ENCODE peak calls at places on chromosomes 12 and 14, in four cellular contexts. G, W, O and Z are unnamed samples.

GRCh38 chr14:69570836-69571330 is 3.8 kb downstream of the CCDC177 start:
- DNase-seq in G (no peak), O (no peak), W (no peak), Z (no peak)

GRCh38 chr12:49331360-49332222 is 5.4 kb downstream of the C1QL4 start:
- DNase-seq in G (no peak), W (peak), O (peak), Z (peak)

GRCh38 chr14:52918486-52918885 is 32.4 kb downstream of the FERMT2 start:
- DNase-seq in W (no peak), O (no peak), G (peak), Z (peak)

GRCh38 chr12:131487379-131488129 is 223.3 kb upstream of the SFSWAP start:
- DNase-seq in G (no peak), W (peak), O (no peak), Z (no peak)

GRCh38 chr12:121789800-121790748 is 3.4 kb downstream of the RHOF start:
- DNase-seq in W (peak), O (no peak), G (peak), Z (no peak)

GRCh38 chr12:96354844-96355534 is 45.2 kb downstream of the CDK17 start:
- DNase-seq in W (no peak), G (no peak), O (no peak), Z (no peak)

GRCh38 chr14:74618078-74618952 is 6.3 kb upstream of the LTBP2 start:
- DNase-seq in O (no peak), W (no peak), G (peak), Z (no peak)

GRCh38 chr12:7650091-7650490 is 15.6 kb downstream of the APOBEC1 start:
- DNase-seq in W (no peak), G (no peak), O (no peak), Z (no peak)

GRCh38 chr12:106223485-106224391 is 24.1 kb downstream of the CKAP4 start:
- DNase-seq in W (peak), O (peak), G (peak), Z (peak)

GRCh38 chr12:56411781-56412639 is 37.2 kb downstream of the TIMELESS start:
- DNase-seq in G (no peak), O (no peak), W (no peak), Z (no peak)

GRCh38 chr12:112822056-112822455 is 30.5 kb downstream of the RPH3A start:
- DNase-seq in W (no peak), O (no peak), G (no peak), Z (no peak)

GRCh38 chr14:35696575-35696974 is 112.5 kb downstream of the RALGAPA1 start:
- DNase-seq in O (no peak), G (no peak), W (no peak), Z (no peak)

GRCh38 chr12:12704593-12705230 is 8.7 kb upstream of the GPR19 start:
- DNase-seq in G (peak), W (peak), O (peak), Z (peak)

GRCh38 chr14:42222924-42223471 is 616.3 kb downstream of the LRFN5 start:
- DNase-seq in W (peak), O (no peak), G (no peak), Z (peak)

GRCh38 chr14:59273737-59274136 is 85.3 kb downstream of the DAAM1 start:
- DNase-seq in G (no peak), W (no peak), O (no peak), Z (no peak)

GRCh38 chr12:54479421-54479820 is 6.0 kb upstream of the GTSF1 start:
- DNase-seq in G (no peak), W (no peak), O (no peak), Z (no peak)

GRCh38 chr12:123532021-123532420 is 1.5 kb downstream of the RILPL1 start:
- DNase-seq in G (no peak), O (no peak), W (peak), Z (no peak)

GRCh38 chr14:25010471-25010870 is 39.5 kb downstream of the STXBP6 start:
- DNase-seq in G (no peak), O (no peak), W (no peak), Z (no peak)

GRCh38 chr12:45565590-45565989 is 163.9 kb upstream of the ARID2 start:
- DNase-seq in G (no peak), O (no peak), W (no peak), Z (no peak)